ENCODE peak calls at places on chromosome 14, in ten cellular contexts. H is cardiac muscle cell, X is GM12865, F is bronchial epithelial cell, U is dorsolateral prefrontal cortex, A is A549, E is colonic mucosa, L is left lung, B is PC-9, M is lung. J is an unnamed sample.

GRCh38 chr14:54125109-54125508 is 168.5 kb upstream of the BMP4 start:
- DNase-seq in A (no peak), F (no peak), M (no peak), B (no peak), E (no peak), L (no peak), U (no peak), X (no peak), H (no peak), J (no peak)

GRCh38 chr14:99674776-99675175 is 9.3 kb upstream of the CYP46A1 start:
- DNase-seq in U (no peak), H (no peak), B (no peak), M (no peak), X (no peak), A (no peak), F (no peak), E (no peak), L (no peak), J (no peak)

GRCh38 chr14:70780396-70781075 is 28.8 kb downstream of the MAP3K9 start:
- DNase-seq in H (no peak), M (peak; percentile 56), F (no peak), A (no peak), E (peak; percentile 22), X (peak; percentile 81), L (no peak), U (peak; percentile 46), B (no peak), J (no peak)

GRCh38 chr14:51564460-51564859 is 87.2 kb upstream of the FRMD6 start:
- DNase-seq in E (no peak), H (no peak), U (no peak), F (no peak), B (no peak), M (no peak), X (no peak), L (no peak), A (no peak), J (no peak)

GRCh38 chr14:33848706-33849454 is 102.0 kb downstream of the EGLN3 start:
- DNase-seq in X (peak; percentile 26), M (peak; percentile 41), E (peak; percentile 78), F (peak; percentile 66), B (peak; percentile 77), A (peak; percentile 51), H (peak; percentile 77), U (peak; percentile 81), L (peak; percentile 35), J (peak; percentile 75)

GRCh38 chr14:21227150-21227549 is 42.1 kb downstream of the HNRNPC start:
- DNase-seq in A (no peak), B (no peak), L (no peak), F (no peak), M (no peak), E (no peak), H (no peak), X (no peak), U (no peak), J (no peak)

GRCh38 chr14:20631023-20631820 is 10.3 kb downstream of the OR6S1 start:
- DNase-seq in U (no peak), F (peak; percentile 55), L (no peak), A (peak; percentile 69), M (no peak), X (peak; percentile 72), B (peak; percentile 54), H (peak; percentile 63), E (peak; percentile 59), J (peak; percentile 62)

GRCh38 chr14:70942342-70942706 is 35.1 kb downstream of the PCNX1 start:
- DNase-seq in L (no peak), F (no peak), M (no peak), E (no peak), H (no peak), B (no peak), U (no peak), X (no peak), A (no peak), J (no peak)

GRCh38 chr14:32603992-32604391 is 274.9 kb downstream of the AKAP6 start:
- DNase-seq in M (no peak), A (no peak), X (peak; percentile 45), L (no peak), H (no peak), F (no peak), B (no peak), E (no peak), U (no peak), J (no peak)

GRCh38 chr14:72965249-72965648 is 39.0 kb downstream of the DCAF4 start:
- DNase-seq in H (peak; percentile 22), B (peak; percentile 8), A (no peak), M (no peak), F (peak; percentile 56), L (no peak), E (no peak), X (no peak), U (no peak), J (peak; percentile 56)

GRCh38 chr14:79254069-79254775 is 957.1 kb downstream of the DIO2 start:
- DNase-seq in A (no peak), F (no peak), U (no peak), M (no peak), B (no peak), E (no peak), H (peak; percentile 10), L (no peak), X (no peak), J (no peak)

GRCh38 chr14:50882932-50883826 is 11.3 kb downstream of the ABHD12B start:
- DNase-seq in F (peak; percentile 31), M (no peak), B (peak; percentile 56), E (peak; percentile 47), U (no peak), H (no peak), A (no peak), X (no peak), L (no peak), J (peak; percentile 71)

DNA sequence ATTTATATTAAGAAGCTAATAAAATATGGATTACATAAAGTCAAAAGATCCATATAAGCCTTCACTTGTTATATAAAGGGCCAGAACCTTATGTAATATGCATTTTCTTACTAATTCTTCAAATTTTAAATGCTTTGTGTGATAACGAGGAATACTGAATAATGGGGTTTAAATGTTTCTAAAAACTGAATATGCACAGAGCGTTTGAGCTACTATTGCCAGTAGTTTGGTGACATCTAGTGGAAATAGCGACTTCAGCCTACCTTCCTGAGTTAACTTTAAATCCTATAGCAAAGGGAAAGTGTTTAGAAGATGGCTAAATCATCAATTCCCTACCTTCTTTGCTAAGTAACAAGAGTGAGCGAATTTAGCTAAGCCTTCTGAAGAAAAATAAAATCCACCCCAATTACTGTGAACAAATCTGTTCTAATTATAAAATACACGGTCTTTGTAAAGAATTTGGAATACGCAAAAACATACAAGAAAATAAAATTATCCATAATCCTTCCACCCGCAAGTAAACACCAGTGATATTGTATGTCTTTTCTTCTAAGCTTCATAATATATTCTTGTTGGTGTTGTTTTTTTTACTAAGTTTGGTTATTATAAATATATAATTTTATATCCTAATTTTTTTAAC is 115.5 kb upstream of the G2E3 start:
- DNase-seq in B (no peak), F (peak; percentile 49), L (no peak), A (peak; percentile 3), X (peak; percentile 44), M (no peak), U (no peak), E (no peak), H (peak; percentile 53), J (peak; percentile 49)
- TF ChIP-seq CTCF in B (peak; percentile 65), F (peak; percentile 56), L (no peak), A (peak; percentile 56), X (peak; percentile 41), M (no peak), U (peak; percentile 56), E (peak; percentile 19), H (peak; percentile 50), J (peak; percentile 64)

DNA sequence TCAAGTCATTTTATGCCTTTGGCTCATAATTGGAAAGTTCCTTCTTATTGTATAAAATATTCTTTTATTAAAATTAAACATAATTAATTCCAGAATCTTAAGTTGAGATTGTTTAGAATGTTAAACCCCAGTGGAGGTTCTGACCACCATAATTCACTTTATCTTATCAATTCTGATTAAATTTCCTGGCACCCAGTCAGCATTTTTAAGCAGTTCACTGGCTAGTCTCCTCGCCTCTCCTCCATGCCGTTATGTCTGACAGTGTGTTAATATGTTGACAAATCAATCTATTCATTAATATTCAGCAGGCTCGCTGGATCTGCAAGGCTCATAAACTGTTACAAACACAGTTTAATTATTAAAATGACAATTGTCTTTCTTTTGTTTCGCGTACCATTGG is 339.9 kb downstream of the PRKD1 start:
- DNase-seq in B (no peak), F (no peak), H (peak; percentile 68), M (no peak), L (no peak), X (no peak), A (no peak), E (no peak), U (no peak), J (no peak)
- H3K4me3 ChIP-seq in B (no peak overlapping the region), F (no peak overlapping the region), H (no peak overlapping the region), M (no peak overlapping the region), L (no peak overlapping the region), X (no peak overlapping the region), A (no peak overlapping the region), E (no peak overlapping the region), U (no peak overlapping the region), J (no peak overlapping the region)

DNA sequence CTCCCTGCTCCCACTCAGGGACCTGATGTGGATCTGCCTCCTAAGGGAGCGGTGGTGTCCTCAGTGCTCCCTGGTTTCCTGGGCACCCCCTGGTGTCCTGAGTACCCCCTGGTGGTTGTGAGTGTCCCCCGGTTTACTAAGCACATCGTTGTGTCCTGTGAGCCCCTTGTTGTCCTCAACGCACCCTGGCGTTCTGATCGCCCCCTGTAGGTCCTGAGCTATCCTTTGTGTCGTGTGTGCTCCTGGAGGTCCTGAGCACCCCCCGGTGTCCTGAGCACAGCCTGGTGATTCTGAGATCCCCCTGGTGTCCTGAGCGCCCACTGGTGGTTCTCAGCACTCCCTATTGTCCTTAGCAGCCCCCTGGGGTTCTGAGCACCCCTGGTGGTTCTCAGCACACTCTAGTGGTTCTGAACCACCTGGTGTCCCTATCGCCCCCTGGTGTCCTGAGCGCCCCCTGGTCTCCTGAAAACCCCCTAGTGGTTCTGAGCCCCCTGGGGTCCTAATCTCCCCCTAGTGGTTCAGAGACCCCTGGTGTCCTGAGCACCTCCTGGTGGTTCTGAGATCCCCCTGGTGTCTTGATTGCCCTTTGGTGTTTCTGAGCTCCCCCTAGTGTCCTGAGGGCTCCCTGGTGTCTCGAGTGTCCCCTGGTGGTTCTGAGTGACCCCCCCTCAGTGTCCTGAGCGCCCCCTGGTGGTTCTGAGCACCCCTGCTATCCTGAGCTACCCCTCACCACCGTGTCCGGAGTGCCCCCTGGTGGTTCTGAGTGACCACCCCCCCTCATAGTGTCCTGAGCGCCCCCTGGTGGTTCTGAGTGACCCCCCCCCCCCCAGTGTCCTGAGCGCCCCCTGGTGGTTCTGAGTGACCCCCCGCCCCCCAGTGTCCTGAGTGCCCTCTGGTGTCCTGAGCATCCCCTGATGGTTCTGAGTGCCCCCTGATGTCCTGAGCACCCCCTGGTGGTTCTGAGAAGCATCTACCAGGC is 615.1 kb downstream of the TMEM121 start:
- DNase-seq in H (no peak), E (no peak), L (no peak), X (peak; percentile 52), M (no peak), F (no peak), U (no peak), B (no peak), A (no peak), J (no peak)
- TF ChIP-seq CTCF in H (no peak), E (no peak), L (no peak), X (no peak), M (no peak), F (no peak), U (no peak), B (peak; percentile 34), A (no peak), J (no peak)

DNA sequence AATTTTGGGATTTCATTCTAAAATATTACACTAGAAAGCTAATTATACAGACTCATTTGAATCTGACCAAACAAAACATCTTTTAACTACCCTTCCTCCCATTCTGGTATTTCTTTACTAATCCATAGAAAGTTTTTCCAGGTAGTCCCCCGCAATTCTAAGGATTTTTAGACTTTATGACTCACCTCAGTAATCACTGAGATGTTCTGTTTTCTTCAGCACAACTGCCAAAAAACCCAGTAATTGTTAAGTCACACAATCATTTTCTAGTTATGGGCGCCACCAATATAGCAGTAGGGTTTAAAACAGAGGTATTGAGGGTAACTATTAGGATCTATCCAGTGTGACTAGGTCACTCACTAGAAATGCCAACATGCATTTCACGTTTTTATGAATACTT is 1.6 kb upstream of the ARID4A start:
- DNase-seq in L (no peak), B (no peak), M (no peak), U (no peak), H (peak; percentile 22), F (peak; percentile 48), A (no peak), E (no peak), X (no peak), J (peak; percentile 21)
- H3K4me3 ChIP-seq in L (peak overlapping the region; percentile 95), B (peak overlapping the region; percentile 80), M (no peak overlapping the region), U (peak overlapping the region; percentile 90), H (peak overlapping the region; percentile 57), F (peak overlapping the region; percentile 61), A (peak overlapping the region; percentile 73), E (peak overlapping the region; percentile 100), X (peak overlapping the region; percentile 72), J (peak overlapping the region; percentile 89)